ENCODE peak calls at places on chromosomes 7 and 10, in seven cellular contexts. M is mesendoderm, J is iPS DF 6.9, Y is fibroblast of lung, K is uterus, B is A549, O is left ventricle myocardium inferior. V is an unnamed sample.

GRCh38 chr10:112471878-112472487 is 25.0 kb downstream of the VTI1A start:
- DNase-seq in B (peak; percentile 55), O (no peak), Y (peak; percentile 40), J (no peak), M (peak; percentile 59), K (no peak), V (peak; percentile 73)

GRCh38 chr10:113313048-113313611 is 239.7 kb upstream of the HABP2 start:
- DNase-seq in M (no peak), K (no peak), B (no peak), Y (no peak), O (no peak), J (no peak), V (no peak)

GRCh38 chr10:101066890-101067355 is 5.1 kb downstream of the KAZALD1 start:
- DNase-seq in B (peak; percentile 36), Y (no peak), J (no peak), M (no peak), O (no peak), K (no peak), V (peak; percentile 31)

GRCh38 chr7:17640730-17641377 is 299.4 kb downstream of the SNX13 start:
- DNase-seq in O (no peak), B (peak; percentile 18), Y (peak; percentile 25), J (peak; percentile 33), K (peak; percentile 19), M (peak; percentile 62), V (peak; percentile 61)

GRCh38 chr7:70694909-70695803 is 436.8 kb upstream of the GALNT17 start:
- DNase-seq in M (peak; percentile 59), Y (peak; percentile 23), O (no peak), B (no peak), J (no peak), K (no peak), V (peak; percentile 46)

GRCh38 chr10:115654961-115655360 is 561.8 kb downstream of the ATRNL1 start:
- DNase-seq in O (no peak), K (no peak), M (no peak), J (no peak), Y (peak; percentile 80), B (no peak), V (no peak)

GRCh38 chr10:101047961-101048892 is 13.6 kb upstream of the KAZALD1 start:
- DNase-seq in J (no peak), B (no peak), Y (no peak), K (no peak), O (no peak), M (peak; percentile 71), V (no peak)

GRCh38 chr7:106916689-106917088 is 51.6 kb downstream of the PIK3CG start:
- DNase-seq in Y (peak; percentile 29), K (no peak), B (no peak), O (no peak), M (no peak), J (no peak), V (no peak)

GRCh38 chr7:130008941-130009847 is 42.0 kb downstream of the ZC3HC1 start:
- DNase-seq in K (peak; percentile 31), B (peak; percentile 22), Y (peak; percentile 74), O (no peak), J (no peak), M (peak; percentile 13), V (no peak)

GRCh38 chr7:134686782-134687181 is 40.1 kb downstream of the BPGM start:
- DNase-seq in J (no peak), M (peak; percentile 35), B (peak; percentile 38), O (no peak), K (no peak), Y (peak; percentile 39), V (no peak)

GRCh38 chr10:117374506-117375359 is 507 bp downstream of the PDZD8 start:
- DNase-seq in O (peak; percentile 55), Y (peak; percentile 56), J (no peak), B (peak; percentile 29), M (peak; percentile 59), K (peak; percentile 32), V (peak; percentile 42)

GRCh38 chr7:44259547-44260457 is 59.0 kb downstream of the YKT6 start:
- DNase-seq in Y (peak; percentile 96), M (no peak), B (no peak), J (no peak), O (peak; percentile 57), K (peak; percentile 69), V (no peak)

GRCh38 chr10:72740526-72740925 is 48.6 kb downstream of the MCU start:
- DNase-seq in B (peak; percentile 33), M (peak; percentile 85), Y (peak; percentile 72), J (no peak), O (peak; percentile 32), K (no peak), V (peak; percentile 22)

GRCh38 chr7:92304406-92304893 is 58.7 kb downstream of the ANKIB1 start:
- DNase-seq in Y (no peak), O (no peak), B (no peak), J (no peak), K (no peak), M (no peak), V (no peak)
- H3K27ac ChIP-seq in Y (no peak overlapping the region), O (no peak overlapping the region), B (no peak overlapping the region), J (no peak overlapping the region), K (no peak overlapping the region), M (no peak overlapping the region), V (no peak overlapping the region)

GRCh38 chr7:132571970-132572369 is 4.3 kb downstream of the PLXNA4 start:
- DNase-seq in J (no peak), B (no peak), K (no peak), M (no peak), Y (no peak), O (no peak), V (no peak)

GRCh38 chr7:132573237-132573636 is 3.0 kb downstream of the PLXNA4 start:
- DNase-seq in J (no peak), M (no peak), O (no peak), B (no peak), Y (no peak), K (no peak), V (no peak)

GRCh38 chr7:132575336-132575986 is 809 bp downstream of the PLXNA4 start:
- DNase-seq in Y (peak; percentile 76), B (peak; percentile 36), M (peak; percentile 70), O (peak; percentile 71), J (no peak), K (peak; percentile 54), V (peak; percentile 71)

GRCh38 chr7:132575987-132576722 is at the start of gene PLXNA4:
- DNase-seq in Y (peak; percentile 26), B (no peak), K (no peak), O (no peak), J (no peak), M (no peak), V (peak; percentile 52)

GRCh38 chr7:132574281-132574680 is 2.0 kb downstream of the PLXNA4 start:
- DNase-seq in M (no peak), O (no peak), B (no peak), Y (no peak), J (no peak), K (no peak), V (no peak)
- H3K4me3 ChIP-seq in M (no peak overlapping the region), O (peak overlapping the region; percentile 79), B (no peak overlapping the region), Y (no peak overlapping the region), J (no peak overlapping the region), K (no peak overlapping the region), V (peak overlapping the region; percentile 89)

DNA sequence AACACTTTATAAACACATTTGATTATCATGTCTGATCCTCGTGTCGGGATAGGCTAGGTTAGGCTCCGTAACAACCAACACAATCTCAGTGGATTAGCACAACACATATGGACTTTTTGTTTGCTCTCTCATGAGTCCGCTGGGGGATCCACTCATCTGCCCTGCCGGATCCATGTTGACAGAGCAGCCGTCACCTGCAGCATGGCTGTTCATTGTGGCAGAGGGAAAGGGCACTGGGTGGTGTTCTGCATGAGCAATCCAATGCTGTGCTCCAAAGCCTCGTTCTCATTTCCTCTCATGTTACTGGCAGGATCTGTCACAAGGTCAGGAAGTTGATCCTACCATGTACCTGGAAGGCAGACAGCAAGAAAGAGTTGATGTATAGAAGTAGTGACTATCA is 62.5 kb upstream of the RAPGEF5 start:
- DNase-seq in M (no peak), Y (no peak), B (no peak), J (no peak), O (no peak), K (no peak), V (no peak)
- H3K4me1 ChIP-seq in M (no peaks in the 10 kb centered on the region), Y (no peaks in the 10 kb centered on the region), B (no peaks in the 10 kb centered on the region), J (no peaks in the 10 kb centered on the region), O (no peaks in the 10 kb centered on the region), K (no peaks in the 10 kb centered on the region), V (no peaks in the 10 kb centered on the region)

GRCh38 chr7:46004965-46005364 is 83.9 kb upstream of the IGFBP3 start:
- DNase-seq in O (no peak), K (no peak), J (no peak), M (no peak), Y (no peak), B (no peak), V (no peak)
- H3K27ac ChIP-seq in O (no peak overlapping the region), K (no peak overlapping the region), J (no peak overlapping the region), M (no peak overlapping the region), Y (no peak overlapping the region), B (no peak overlapping the region), V (no peak overlapping the region)